ENCODE peak calls at places on chromosomes 13 and 19, in five cellular contexts. O is esophagus squamous epithelium, X is body of pancreas, G is IMR-90, H is ovary. T is an unnamed sample.

GRCh38 chr19:37227996-37228395 is 10.0 kb downstream of the ZNF383 start:
- DNase-seq in O (no peak), X (no peak), G (no peak), H (no peak), T (no peak)

GRCh38 chr19:42193706-42194105 is 23.8 kb downstream of the DEDD2 start:
- DNase-seq in O (no peak), X (no peak), G (peak), H (no peak), T (no peak)

GRCh38 chr19:1172353-1173159 is 1.5 kb downstream of the SBNO2 start:
- DNase-seq in O (no peak), X (peak), G (peak), H (no peak), T (peak)

GRCh38 chr13:37617162-37617561 is 18.6 kb upstream of the POSTN start:
- DNase-seq in O (no peak), X (no peak), G (peak), H (no peak), T (no peak)

GRCh38 chr19:19098084-19098702 is 34.4 kb downstream of the SLC25A42 start:
- DNase-seq in O (no peak), X (no peak), G (no peak), H (no peak), T (no peak)

GRCh38 chr19:10899171-10899653 is 27.9 kb downstream of the CARM1 start:
- DNase-seq in O (no peak), X (peak), G (no peak), H (no peak), T (peak)

GRCh38 chr13:33459702-33460101 is 174.1 kb upstream of the STARD13 start:
- DNase-seq in O (no peak), X (no peak), G (no peak), H (no peak), T (no peak)

GRCh38 chr13:39875111-39875510 is 219.6 kb downstream of the COG6 start:
- DNase-seq in O (no peak), X (no peak), G (no peak), H (no peak), T (no peak)

GRCh38 chr13:32426191-32426980 is 1.5 kb downstream of the N4BP2L1 start:
- DNase-seq in O (no peak), X (no peak), G (no peak), H (no peak), T (no peak)

GRCh38 chr19:53960886-53961285 is 1.9 kb upstream of the CACNG8 start:
- DNase-seq in O (no peak), X (no peak), G (no peak), H (no peak), T (no peak)

GRCh38 chr19:33498391-33499000 is 23.1 kb downstream of the PEPD start:
- DNase-seq in O (no peak), X (no peak), G (no peak), H (no peak), T (peak)

GRCh38 chr13:30666113-30666512 is 48.4 kb downstream of the USPL1 start:
- DNase-seq in O (no peak), X (no peak), G (no peak), H (no peak), T (no peak)

GRCh38 chr19:2774953-2775555 is 8.0 kb downstream of the SGTA start:
- DNase-seq in O (no peak), X (no peak), G (no peak), H (no peak), T (no peak)

GRCh38 chr19:43941209-43941608 is 6.1 kb upstream of the ZNF45 start:
- DNase-seq in O (no peak), X (no peak), G (no peak), H (no peak), T (no peak)

GRCh38 chr19:58380736-58381459 is at the start of gene ZNF837:
- DNase-seq in O (peak), X (peak), G (peak), H (peak), T (peak)

GRCh38 chr13:40275155-40275554 is 391.3 kb downstream of the FOXO1 start:
- DNase-seq in O (no peak), X (no peak), G (no peak), H (no peak), T (no peak)

DNA sequence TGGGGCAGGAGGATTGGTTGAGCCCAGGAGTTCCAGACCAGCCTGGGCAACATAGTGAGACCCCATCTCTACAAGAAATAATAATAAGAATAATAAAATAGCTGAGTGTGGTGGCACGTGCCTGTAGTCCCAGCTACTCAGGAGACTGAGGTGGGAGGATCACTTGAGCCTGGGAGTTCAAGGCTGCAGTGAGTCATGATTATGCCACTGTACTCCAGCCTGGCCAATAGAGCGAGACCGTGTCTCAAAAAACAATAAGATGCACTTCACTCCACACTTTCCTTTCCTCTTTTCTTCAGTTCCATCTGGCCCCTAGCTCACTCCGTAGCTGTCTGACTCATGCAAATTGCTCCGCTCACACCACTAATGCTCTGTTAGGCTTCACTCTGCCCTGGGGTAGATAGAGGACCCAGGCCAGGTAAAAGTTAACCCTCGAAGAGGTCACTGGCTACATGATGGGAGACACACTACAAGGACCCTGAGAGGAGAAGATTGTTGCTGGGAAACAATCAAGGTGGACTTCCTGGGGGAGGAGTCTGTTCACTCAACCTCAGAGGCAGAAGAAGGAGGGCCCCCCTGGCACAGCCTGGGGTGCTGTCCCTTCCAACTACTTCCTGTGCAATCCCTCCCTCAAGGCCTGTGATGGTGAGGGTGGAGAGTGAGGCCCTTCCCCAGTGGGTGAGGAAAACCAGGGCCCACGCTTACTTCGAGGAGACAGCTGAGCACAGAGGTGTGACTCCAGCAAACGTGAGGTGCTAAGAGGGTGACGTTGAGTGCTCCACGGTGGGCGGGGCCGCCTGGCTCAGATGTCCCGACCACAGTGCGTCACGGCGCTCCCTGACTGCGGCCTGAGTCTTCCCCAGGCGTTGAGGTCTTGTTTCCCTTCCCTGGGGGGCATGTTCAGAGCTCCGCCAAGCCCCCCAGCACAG is 8.8 kb upstream of the TNFSF9 start:
- DNase-seq in O (no peak), X (no peak), G (no peak), H (no peak), T (no peak)
- TF ChIP-seq POLR2A in O (no peak), X (no peak), G (no peak), H (no peak), T (no peak)

DNA sequence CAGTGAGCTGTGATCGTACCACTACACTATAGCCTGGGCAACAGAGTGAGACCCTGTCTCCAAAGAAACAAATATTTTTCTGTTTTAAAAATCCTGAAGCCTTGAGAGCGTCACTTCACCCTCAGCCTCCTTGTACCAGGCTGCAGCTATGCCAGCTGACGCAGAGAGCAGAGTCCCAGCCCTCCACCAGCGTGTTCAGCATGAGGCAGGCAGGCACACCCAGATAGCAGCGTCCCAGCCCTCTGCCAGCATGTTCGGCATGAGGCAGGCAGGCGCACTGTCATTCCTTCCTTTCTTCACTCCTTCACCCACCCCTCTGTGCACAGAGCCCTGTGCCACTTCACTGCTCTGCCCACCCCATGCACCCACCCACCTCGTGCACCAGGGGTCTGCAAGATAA is 43.3 kb upstream of the USE1 start:
- DNase-seq in O (no peak), X (no peak), G (no peak), H (no peak), T (no peak)
- TF ChIP-seq POLR2A in O (no peak), X (no peak), G (no peak), H (no peak), T (no peak)

GRCh38 chr13:21297452-21297851 is 121.0 kb downstream of the MRPL57 start:
- DNase-seq in O (no peak), X (no peak), G (no peak), H (no peak), T (no peak)

DNA sequence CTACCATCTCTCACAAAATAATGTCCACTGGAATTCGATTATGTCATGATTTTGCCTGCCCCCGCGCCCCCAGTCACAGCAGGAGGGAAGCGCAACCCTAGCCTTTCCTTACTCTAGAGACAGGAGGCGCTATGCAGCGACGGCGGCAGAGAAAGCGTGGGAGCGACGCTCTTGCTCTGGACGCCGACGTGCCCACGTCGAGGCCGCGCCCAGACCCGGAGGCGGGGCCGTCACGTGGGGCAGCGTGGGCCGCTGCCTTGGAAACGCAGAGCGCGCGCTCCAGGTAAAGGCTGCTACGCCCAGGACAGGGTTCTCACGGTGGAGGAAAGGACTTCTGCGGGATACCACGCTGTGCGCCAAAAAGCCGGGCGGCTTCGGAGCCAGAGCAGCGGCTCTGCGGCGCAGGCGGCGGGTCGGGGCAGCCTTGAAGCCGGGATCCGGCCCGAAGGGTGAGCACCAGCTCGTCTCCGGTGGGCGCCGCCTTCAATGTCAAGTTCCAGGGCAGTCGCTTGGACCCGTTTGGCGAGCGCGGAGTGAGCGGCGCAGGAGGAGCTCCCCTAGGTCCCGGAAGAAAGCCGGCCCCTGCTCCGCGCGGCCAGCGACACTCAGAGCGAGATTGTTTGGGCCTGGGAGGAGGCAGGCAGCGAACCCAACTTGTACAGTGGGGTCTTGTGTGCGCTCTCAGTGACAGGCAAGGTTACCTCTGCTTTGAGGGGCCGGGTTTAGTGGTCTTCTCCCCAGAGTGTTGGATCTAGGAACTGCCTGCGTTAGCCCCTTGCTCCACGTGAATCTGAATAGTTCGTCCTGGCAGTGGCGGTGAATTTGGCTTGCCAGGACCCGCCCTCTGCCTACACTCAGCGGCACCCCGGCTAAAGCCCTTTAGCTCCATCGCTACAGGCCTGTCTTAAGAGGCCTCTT is 121.7 kb downstream of the MRPL57 start:
- DNase-seq in O (peak), X (peak), G (peak), H (peak), T (peak)
- TF ChIP-seq POLR2A in O (peak), X (peak), G (no peak), H (no peak), T (no peak)

GRCh38 chr19:13987101-13987890 is 18.8 kb downstream of the RFX1 start:
- DNase-seq in O (no peak), X (no peak), G (no peak), H (no peak), T (no peak)
- TF ChIP-seq POLR2A in O (no peak), X (no peak), G (no peak), H (no peak), T (no peak)

GRCh38 chr19:17468302-17469091 is 1.8 kb upstream of the SLC27A1 start:
- DNase-seq in O (no peak), X (peak), G (no peak), H (peak), T (no peak)
- TF ChIP-seq POLR2A in O (no peak), X (no peak), G (no peak), H (no peak), T (no peak)

GRCh38 chr19:49338023-49338677 is 2.9 kb downstream of the CD37 start:
- DNase-seq in O (no peak), X (peak), G (no peak), H (peak), T (no peak)
- TF ChIP-seq POLR2A in O (no peak), X (no peak), G (no peak), H (no peak), T (no peak)

DNA sequence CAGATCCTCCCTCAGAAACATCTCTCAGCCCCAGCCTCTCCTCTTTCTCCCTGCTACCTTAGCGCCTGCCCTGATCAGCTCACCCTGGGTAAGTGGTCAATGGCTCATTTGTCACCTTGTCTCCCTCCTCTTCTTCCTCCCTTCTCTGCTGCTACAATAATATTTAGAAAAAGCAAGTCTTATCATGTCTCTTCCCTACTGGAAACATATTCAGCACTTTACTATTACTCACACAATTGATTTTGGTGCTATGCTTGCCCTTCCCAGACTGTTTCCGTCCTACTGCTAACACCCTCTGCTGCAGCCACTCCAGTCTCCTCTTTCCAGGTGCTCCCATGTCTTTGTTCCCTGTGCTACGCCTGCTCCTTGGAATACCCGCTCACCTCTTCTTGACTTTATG is 35.8 kb downstream of the ESD start:
- DNase-seq in O (no peak), X (no peak), G (no peak), H (no peak), T (no peak)
- TF ChIP-seq POLR2A in O (no peak), X (no peak), G (no peak), H (no peak), T (no peak)